ENCODE peak calls at places on chromosomes 3 and 15, in five cellular contexts. A is tibial nerve, M is psoas muscle, G is pancreas, E is Peyer's patch. V is an unnamed sample.

GRCh38 chr3:278300-279064 is 81.9 kb downstream of the CHL1 start:
- DNase-seq in A (no peak), M (no peak), G (no peak), E (peak), V (no peak)

GRCh38 chr3:1092771-1093170 is at the start of gene CNTN6:
- DNase-seq in A (no peak), M (no peak), G (no peak), E (no peak), V (no peak)

GRCh38 chr3:157067114-157067513 is 92.8 kb downstream of the CCNL1 start:
- DNase-seq in A (no peak), M (no peak), G (no peak), E (peak), V (peak)

GRCh38 chr3:36944012-36944640 is 728 bp downstream of the TRANK1 start:
- DNase-seq in A (no peak), M (peak), G (peak), E (peak), V (peak)

GRCh38 chr15:39756806-39757522 is 25.7 kb downstream of the FSIP1 start:
- DNase-seq in A (no peak), M (no peak), G (no peak), E (no peak), V (no peak)

GRCh38 chr15:77410701-77411613 is 8.9 kb downstream of the PEAK1 start:
- DNase-seq in A (no peak), M (no peak), G (no peak), E (no peak), V (no peak)

GRCh38 chr3:12663311-12663935 is 494 bp downstream of the RAF1 start:
- DNase-seq in A (no peak), M (peak), G (peak), E (peak), V (peak)

GRCh38 chr3:72102057-72102711 is 317.2 kb upstream of the PROK2 start:
- DNase-seq in A (no peak), M (no peak), G (no peak), E (no peak), V (no peak)

GRCh38 chr3:170278632-170279031 is 56.4 kb downstream of the PRKCI start:
- DNase-seq in A (no peak), M (no peak), G (no peak), E (no peak), V (no peak)

GRCh38 chr3:134369231-134369741 is 5.0 kb downstream of the AMOTL2 start:
- DNase-seq in A (no peak), M (no peak), G (no peak), E (peak), V (no peak)

GRCh38 chr3:133040696-133041523 is 2.7 kb downstream of the TMEM108 start:
- DNase-seq in A (peak), M (peak), G (peak), E (peak), V (no peak)

GRCh38 chr15:101810905-101811304 is 1.1 kb upstream of the OR4F15 start:
- DNase-seq in A (no peak), M (no peak), G (no peak), E (no peak), V (no peak)

GRCh38 chr3:110811050-110811449 is 260.6 kb upstream of the NECTIN3 start:
- DNase-seq in A (no peak), M (no peak), G (no peak), E (no peak), V (no peak)

GRCh38 chr15:70199601-70200000 is 101.9 kb upstream of the TLE3 start:
- DNase-seq in A (no peak), M (no peak), G (no peak), E (no peak), V (no peak)

GRCh38 chr3:127673191-127674098 is 693 bp downstream of the ABTB1 start:
- DNase-seq in A (peak), M (peak), G (peak), E (peak), V (peak)

GRCh38 chr15:70281811-70282307 is 184.1 kb upstream of the TLE3 start:
- DNase-seq in A (no peak), M (no peak), G (no peak), E (peak), V (no peak)

DNA sequence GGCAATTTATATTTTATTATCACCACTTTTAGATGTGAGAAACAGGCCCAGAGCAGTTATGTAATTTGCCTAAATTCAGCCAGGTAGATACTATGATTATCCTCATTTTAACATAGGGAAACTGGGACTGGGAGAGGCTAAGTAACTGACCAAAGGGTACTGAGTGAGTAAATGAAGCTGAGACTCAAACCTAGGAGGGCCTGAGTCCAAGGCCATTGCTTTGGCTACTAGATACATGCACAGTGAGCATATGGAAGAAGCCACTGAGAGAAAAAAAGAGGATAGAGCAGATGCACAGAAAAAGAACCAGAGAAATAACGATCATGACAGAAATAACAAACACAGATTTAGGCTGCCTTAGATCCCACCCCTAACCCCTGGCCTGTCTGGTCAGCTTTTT is 33.6 kb downstream of the USF3 start:
- DNase-seq in A (no peak), M (no peak), G (no peak), E (no peak), V (no peak)
- H3K27ac ChIP-seq in A (no peak), M (peak), G (peak), E (no peak), V (no peak)

GRCh38 chr15:49066374-49066773 is 20.1 kb upstream of the SECISBP2L start:
- DNase-seq in A (no peak), M (no peak), G (no peak), E (no peak), V (no peak)
- H3K4me3 ChIP-seq in A (no peak), M (no peak), G (no peak), E (no peak), V (no peak)

GRCh38 chr3:51957520-51958205 is 2.5 kb downstream of the GPR62 start:
- DNase-seq in A (no peak), M (no peak), G (no peak), E (no peak), V (no peak)
- H3K27ac ChIP-seq in A (peak), M (peak), G (no peak), E (no peak), V (no peak)

GRCh38 chr3:58585994-58586393 is 8.8 kb upstream of the FAM107A start:
- DNase-seq in A (no peak), M (no peak), G (no peak), E (no peak), V (no peak)

GRCh38 chr3:58585005-58585786 is 8.0 kb upstream of the FAM107A start:
- DNase-seq in A (peak), M (peak), G (peak), E (peak), V (no peak)

GRCh38 chr3:58588030-58588614 is 10.9 kb upstream of the FAM107A start:
- DNase-seq in A (no peak), M (no peak), G (no peak), E (no peak), V (no peak)

GRCh38 chr3:58584690-58585004 is 7.5 kb upstream of the FAM107A start:
- DNase-seq in A (no peak), M (no peak), G (no peak), E (no peak), V (no peak)

DNA sequence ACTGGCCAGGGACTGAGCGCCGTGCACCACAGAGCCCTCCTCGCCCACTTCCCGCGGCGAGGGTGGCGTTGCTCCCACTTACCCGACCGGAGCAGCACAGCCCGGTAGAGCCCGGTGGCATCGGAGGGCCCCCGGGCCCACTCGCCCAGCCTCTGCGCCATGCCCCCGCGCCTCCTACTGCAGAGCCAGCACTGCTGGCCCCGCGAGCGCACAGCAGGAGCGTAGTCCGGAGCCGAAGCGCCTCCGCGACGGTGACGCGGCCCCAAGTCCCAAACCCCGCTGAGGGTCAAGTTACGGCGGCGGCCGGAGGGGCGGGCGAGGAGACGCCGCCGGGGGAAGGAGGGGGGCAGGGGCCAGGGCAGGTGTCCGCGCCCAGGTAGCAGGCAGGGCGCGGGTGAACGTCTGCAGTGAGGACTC is 9.6 kb upstream of the FAM107A start:
- DNase-seq in A (no peak), M (no peak), G (no peak), E (no peak), V (no peak)
- H3K4me3 ChIP-seq in A (no peak), M (no peak), G (no peak), E (no peak), V (no peak)

DNA sequence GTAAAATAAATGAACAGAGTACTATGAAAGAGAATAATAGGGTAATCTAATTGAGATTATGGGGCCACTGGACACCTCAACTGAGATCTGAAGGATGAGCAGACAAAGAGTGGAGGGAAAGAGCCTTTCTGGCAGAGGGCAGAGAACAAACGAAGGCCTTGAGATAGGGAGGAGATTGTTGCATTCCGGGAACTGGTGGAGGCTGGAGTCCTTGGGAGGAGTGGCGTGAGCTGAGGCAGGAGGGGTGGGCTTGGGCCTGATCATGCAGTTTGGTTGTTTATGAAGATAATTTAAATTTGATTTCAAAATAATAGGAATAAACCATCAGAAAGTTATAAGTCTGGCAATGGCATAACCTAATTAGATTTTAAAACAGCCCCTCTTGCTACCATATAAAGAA is 59.5 kb upstream of the GALNT15 start:
- DNase-seq in A (no peak), M (no peak), G (no peak), E (no peak), V (no peak)
- H3K27ac ChIP-seq in A (peak), M (no peak), G (no peak), E (no peak), V (no peak)

V was measured in naive thymus-derived CD4-positive, alpha-beta T cell.